ENCODE peak calls at places on chromosome 17, in four cellular contexts. X, I, C and K are unnamed samples.

GRCh38 chr17:36592316-36592710 is 634 bp downstream of the DHRS11 start:
- DNase-seq in X (peak), I (peak), C (no peak), K (no peak)

GRCh38 chr17:45677770-45678169 is 106.3 kb upstream of the CRHR1 start:
- DNase-seq in X (no peak), I (no peak), C (no peak), K (no peak)

GRCh38 chr17:32396343-32396742 is 46.4 kb downstream of the ZNF207 start:
- DNase-seq in X (no peak), I (no peak), C (no peak), K (no peak)

GRCh38 chr17:17415006-17415405 is 61.8 kb upstream of the MED9 start:
- DNase-seq in X (no peak), I (no peak), C (no peak), K (no peak)

GRCh38 chr17:61376931-61377838 is 22.5 kb upstream of the TBX2 start:
- DNase-seq in X (no peak), I (no peak), C (peak), K (peak)

GRCh38 chr17:47707056-47707791 is 13.3 kb downstream of the TBKBP1 start:
- DNase-seq in X (no peak), I (no peak), C (no peak), K (no peak)

GRCh38 chr17:56142325-56142724 is 10.9 kb upstream of the ANKFN1 start:
- DNase-seq in X (no peak), I (peak), C (no peak), K (no peak)

GRCh38 chr17:56727876-56728617 is 105.7 kb downstream of the C17orf67 start:
- DNase-seq in X (no peak), I (no peak), C (no peak), K (no peak)

GRCh38 chr17:37510056-37510455 is 20.4 kb downstream of the DUSP14 start:
- DNase-seq in X (no peak), I (no peak), C (no peak), K (peak)

GRCh38 chr17:59863607-59864006 is 29.1 kb downstream of the TUBD1 start:
- DNase-seq in X (no peak), I (no peak), C (no peak), K (no peak)

GRCh38 chr17:40071720-40072480 is 9.1 kb downstream of the THRA start:
- DNase-seq in X (no peak), I (peak), C (peak), K (peak)

GRCh38 chr17:5672141-5672540 is 87.8 kb upstream of the NLRP1 start:
- DNase-seq in X (no peak), I (no peak), C (no peak), K (no peak)

GRCh38 chr17:66514227-66514806 is 211.9 kb downstream of the PRKCA start:
- DNase-seq in X (no peak), I (no peak), C (no peak), K (no peak)

GRCh38 chr17:70270554-70270953 is 101.2 kb downstream of the KCNJ2 start:
- DNase-seq in X (no peak), I (no peak), C (no peak), K (no peak)

GRCh38 chr17:56699186-56699895 is 105.8 kb downstream of the NOG start:
- DNase-seq in X (peak), I (peak), C (peak), K (peak)

GRCh38 chr17:81913394-81914102 is 2.3 kb upstream of the PCYT2 start:
- DNase-seq in X (no peak), I (no peak), C (no peak), K (no peak)
- H3K27ac ChIP-seq in X (no peak), I (no peak), C (no peak), K (no peak)

GRCh38 chr17:64214950-64215349 is 48.1 kb downstream of the TEX2 start:
- DNase-seq in X (no peak), I (no peak), C (no peak), K (peak)

GRCh38 chr17:64212122-64212521 is 50.9 kb downstream of the TEX2 start:
- DNase-seq in X (no peak), I (no peak), C (no peak), K (no peak)

GRCh38 chr17:64216385-64217248 is 46.4 kb downstream of the TEX2 start:
- DNase-seq in X (peak), I (peak), C (peak), K (peak)

GRCh38 chr17:64216030-64216384 is 47.1 kb downstream of the TEX2 start:
- DNase-seq in X (no peak), I (no peak), C (no peak), K (no peak)

DNA sequence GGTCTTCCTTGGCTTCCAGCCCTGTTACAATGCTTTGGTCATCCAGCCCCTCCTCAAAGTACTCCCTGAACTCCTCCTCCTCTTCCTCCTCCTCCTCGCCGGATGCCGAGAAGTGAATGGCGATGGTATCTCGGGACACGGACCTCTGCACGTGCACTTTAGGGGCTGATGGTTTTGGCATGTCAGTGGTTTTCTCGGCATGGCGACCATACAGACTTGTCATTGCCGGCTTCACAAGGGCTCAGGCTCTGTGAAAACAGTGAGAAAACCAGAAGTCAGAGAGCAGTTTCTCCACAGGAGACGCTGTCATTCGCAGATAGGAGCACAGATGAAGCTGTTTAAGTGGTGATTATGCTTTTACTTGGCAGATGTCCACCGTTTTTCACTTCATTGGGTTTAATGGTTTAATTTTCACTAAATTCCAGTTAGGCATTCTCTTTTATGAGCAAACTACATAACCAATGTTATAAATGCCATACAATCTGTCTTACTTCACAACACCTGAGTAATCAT is 49.0 kb downstream of the TEX2 start:
- DNase-seq in X (no peak), I (no peak), C (no peak), K (no peak)
- TF ChIP-seq CTCF in X (no peak), I (no peak), C (no peak), K (no peak)

GRCh38 chr17:28716740-28717577 is 709 bp downstream of the RAB34 start:
- DNase-seq in X (peak), I (no peak), C (no peak), K (no peak)
- H3K4me3 ChIP-seq in X (peak), I (no peak), C (peak), K (peak)

GRCh38 chr17:50658602-50659001 is 23.9 kb downstream of the ABCC3 start:
- DNase-seq in X (no peak), I (no peak), C (no peak), K (no peak)
- H3K27ac ChIP-seq in X (no peak), I (no peak), C (no peak), K (no peak)